ENCODE peak calls at places on chromosomes 6 and 20, in eight cellular contexts. W is suprapubic skin; F is CD8-positive, alpha-beta T cell; N is pancreas; O is left ventricle myocardium inferior; M is lower lobe of right lung; H is uterus; Q is heart left ventricle. G is an unnamed sample.
A peak's percentile ranks its signal among the peaks of the same experiment; 100 is the strongest.

GRCh38 chr20:49571553-49571835 is 3.6 kb upstream of the PTGIS start:
- DNase-seq in Q (no peak), W (no peak), M (no peak), N (no peak), O (no peak), H (no peak), F (no peak), G (no peak)

GRCh38 chr6:77853401-77853800 is 200.6 kb downstream of the MEI4 start:
- DNase-seq in W (no peak), O (no peak), F (no peak), H (no peak), N (no peak), M (no peak), Q (no peak), G (no peak)

GRCh38 chr6:163991326-163991725 is 576.8 kb downstream of the QKI start:
- DNase-seq in F (no peak), N (no peak), O (no peak), Q (no peak), W (no peak), H (no peak), M (no peak), G (no peak)

GRCh38 chr6:163793584-163793983 is 379.1 kb downstream of the QKI start:
- DNase-seq in N (no peak), H (no peak), F (no peak), O (no peak), Q (no peak), M (no peak), W (no peak), G (no peak)

GRCh38 chr6:14182916-14183315 is 65.3 kb downstream of the CD83 start:
- DNase-seq in N (no peak), Q (no peak), F (no peak), H (no peak), O (no peak), W (no peak), M (no peak), G (no peak)

GRCh38 chr20:1423625-1424106 is 30.8 kb upstream of the FKBP1A start:
- DNase-seq in O (no peak), W (no peak), N (no peak), M (peak; percentile 53), H (no peak), Q (no peak), F (no peak), G (no peak)

GRCh38 chr20:17636523-17637412 is 45.3 kb downstream of the RRBP1 start:
- DNase-seq in F (no peak), W (no peak), N (peak; percentile 74), Q (no peak), M (no peak), H (no peak), O (no peak), G (no peak)

GRCh38 chr6:130223508-130223907 is 757 bp upstream of the SAMD3 start:
- DNase-seq in W (no peak), O (no peak), H (no peak), Q (no peak), M (no peak), F (peak; percentile 49), N (peak; percentile 29), G (no peak)

GRCh38 chr6:154572592-154572991 is 62.1 kb upstream of the CNKSR3 start:
- DNase-seq in O (no peak), W (peak; percentile 64), F (no peak), Q (no peak), M (no peak), H (no peak), N (no peak), G (no peak)

GRCh38 chr6:41098366-41098765 is 25.6 kb downstream of the NFYA start:
- DNase-seq in M (no peak), F (no peak), N (no peak), W (no peak), Q (no peak), H (no peak), O (no peak), G (no peak)

GRCh38 chr6:34241351-34242215 is 4.9 kb downstream of the HMGA1 start:
- DNase-seq in O (no peak), H (peak; percentile 5), Q (peak; percentile 27), W (peak; percentile 53), N (no peak), F (no peak), M (peak; percentile 27), G (peak; percentile 46)

GRCh38 chr6:34243901-34244884 is 4.6 kb downstream of the SMIM29 start:
- DNase-seq in O (no peak), M (peak; percentile 53), W (peak; percentile 71), H (peak; percentile 79), F (peak; percentile 34), N (no peak), Q (peak; percentile 76), G (peak; percentile 56)

GRCh38 chr6:34240329-34241248 is 3.9 kb downstream of the HMGA1 start:
- DNase-seq in M (peak; percentile 26), W (peak; percentile 56), Q (peak; percentile 32), H (no peak), O (no peak), F (no peak), N (no peak), G (no peak)

GRCh38 chr6:34242252-34243130 is 5.8 kb downstream of the HMGA1 start:
- DNase-seq in N (no peak), O (no peak), Q (peak; percentile 25), M (peak; percentile 30), F (no peak), W (peak; percentile 48), H (peak; percentile 13), G (peak; percentile 36)

DNA sequence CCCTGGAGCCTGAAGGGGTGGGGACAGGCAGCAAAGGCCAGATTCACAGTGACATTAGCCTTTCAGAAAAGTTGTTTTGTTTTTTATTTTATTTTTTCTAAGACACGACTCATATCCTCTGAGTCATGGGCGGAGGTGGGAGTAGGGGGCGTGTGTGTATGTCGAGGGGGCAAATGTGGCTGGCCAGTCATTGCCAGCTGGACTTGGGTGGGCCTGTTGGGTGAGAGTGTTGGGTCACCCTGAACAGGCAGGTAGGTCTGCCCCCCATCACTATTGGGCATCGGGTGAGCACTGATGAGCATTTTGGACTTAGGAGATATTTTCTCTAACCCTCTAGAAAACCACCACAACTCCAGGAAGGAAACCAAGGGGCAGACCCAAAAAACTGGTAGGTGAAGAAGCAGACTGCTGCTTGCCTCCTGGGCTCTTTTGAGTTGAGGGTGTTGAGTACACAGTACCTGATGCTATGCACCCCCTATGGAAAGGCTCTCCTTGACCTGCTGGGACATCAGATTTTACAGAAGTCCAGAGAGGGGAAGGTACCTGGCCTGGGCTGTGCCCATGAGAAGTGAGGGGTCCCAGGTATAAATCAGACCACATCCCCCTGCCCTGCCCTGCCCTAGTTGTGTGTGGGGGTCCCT is 5.6 kb downstream of the SMIM29 start:
- DNase-seq in W (peak; percentile 47), Q (peak; percentile 51), F (no peak), M (peak; percentile 14), N (no peak), O (no peak), H (no peak), G (no peak)
- H3K36me3 ChIP-seq in W (peaks cover 37% of the 10 kb centered on the region), Q (no peaks in the 10 kb centered on the region), F (peaks cover 21% of the 10 kb centered on the region), M (peaks cover 26% of the 10 kb centered on the region), N (no peaks in the 10 kb centered on the region), O (peaks cover 15% of the 10 kb centered on the region), H (no peaks in the 10 kb centered on the region), G (no peaks in the 10 kb centered on the region)

GRCh38 chr6:15247750-15248450 is 2.0 kb downstream of the JARID2 start:
- DNase-seq in Q (peak; percentile 84), W (peak; percentile 82), M (peak; percentile 80), F (peak; percentile 67), O (peak; percentile 61), H (peak; percentile 53), N (peak; percentile 79), G (peak; percentile 41)
- TF ChIP-seq CTCF in Q (peak; percentile 8), W (no peak), M (peak; percentile 30), F (peak; percentile 21), O (peak; percentile 48), H (peak; percentile 6), N (no peak), G (no peak)

DNA sequence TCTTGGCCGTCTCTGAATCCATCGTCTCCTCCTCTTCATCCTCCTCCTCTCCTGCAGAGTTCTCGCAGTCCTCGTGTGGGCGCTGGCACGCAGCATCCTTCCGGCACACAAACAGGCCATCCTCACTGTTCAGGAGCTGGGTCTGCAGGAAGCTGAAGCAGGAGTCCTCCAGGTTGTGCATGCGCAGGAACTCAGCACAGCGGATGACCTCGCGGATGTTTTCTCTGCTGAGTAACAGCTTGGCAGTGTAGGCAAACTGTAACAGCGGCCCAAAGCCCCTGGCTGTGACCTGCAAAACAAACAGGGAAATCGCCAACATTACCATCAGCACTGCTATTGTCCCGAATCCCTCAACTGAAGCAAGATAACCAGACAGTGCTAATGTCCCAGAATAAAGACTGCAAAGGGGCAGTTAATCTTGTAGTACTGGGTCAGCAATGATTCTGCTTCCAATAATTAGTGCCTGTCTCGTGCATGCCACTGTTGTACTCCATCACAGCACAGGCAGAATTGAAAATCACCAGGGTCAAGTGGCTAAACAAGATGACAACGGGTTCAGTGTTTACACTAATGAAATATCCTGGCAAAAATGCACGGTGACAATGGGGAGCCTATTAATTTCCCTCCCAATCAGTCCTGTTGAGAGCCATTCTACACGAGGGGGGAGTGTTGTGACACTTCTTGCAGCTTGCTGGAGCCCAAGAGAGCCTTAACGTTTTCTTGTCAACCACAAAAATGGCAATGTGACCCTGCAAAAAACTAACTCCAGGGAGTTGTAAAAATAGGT is 57.5 kb downstream of the GJA10 start:
- DNase-seq in F (no peak), O (no peak), M (no peak), W (no peak), N (no peak), Q (peak; percentile 54), H (no peak), G (no peak)
- H3K36me3 ChIP-seq in F (peaks cover 33% of the 10 kb centered on the region), O (peaks cover 13% of the 10 kb centered on the region), M (no peaks in the 10 kb centered on the region), W (peaks cover 10% of the 10 kb centered on the region), N (peaks cover 6% of the 10 kb centered on the region), Q (no peaks in the 10 kb centered on the region), H (no peaks in the 10 kb centered on the region), G (no peaks in the 10 kb centered on the region)

GRCh38 chr20:11826334-11826733 is 91.4 kb upstream of the BTBD3 start:
- DNase-seq in Q (no peak), O (no peak), N (no peak), F (no peak), H (no peak), M (no peak), W (no peak), G (no peak)

GRCh38 chr20:11822116-11822794 is 95.4 kb upstream of the BTBD3 start:
- DNase-seq in M (no peak), H (no peak), N (no peak), O (no peak), W (no peak), Q (no peak), F (no peak), G (no peak)
- TF ChIP-seq CTCF in M (no peak), H (no peak), N (no peak), O (no peak), W (no peak), Q (no peak), F (no peak), G (no peak)

GRCh38 chr20:34109442-34109841 is 2.6 kb downstream of the EIF2S2 start:
- DNase-seq in F (no peak), N (no peak), H (no peak), M (no peak), Q (no peak), O (no peak), W (no peak), G (no peak)
- H3K36me3 ChIP-seq in F (peaks cover 11% of the 10 kb centered on the region), N (peaks cover 9% of the 10 kb centered on the region), H (no peaks in the 10 kb centered on the region), M (peaks cover 38% of the 10 kb centered on the region), Q (no peaks in the 10 kb centered on the region), O (peaks cover 22% of the 10 kb centered on the region), W (peaks cover 9% of the 10 kb centered on the region), G (peaks cover 6% of the 10 kb centered on the region)

G was measured in breast epithelium.